ENCODE peak calls at places on chromosomes 16 and 17, in ten cellular contexts. Z, J, K, L, R, O, H, Q, X and F are unnamed samples.
A peak's percentile ranks its signal among the peaks of the same experiment; 100 is the strongest.

GRCh38 chr16:373848-374615 is 3.7 kb upstream of the MRPL28 start:
- DNase-seq in Z (no peak), J (no peak), K (no peak), L (no peak), R (no peak), O (no peak), H (no peak), Q (no peak), X (no peak), F (no peak)

GRCh38 chr17:28901866-28902818 is 737 bp downstream of the DHRS13 start:
- DNase-seq in Z (no peak), J (peak; percentile 68), K (peak; percentile 8), L (peak; percentile 26), R (peak; percentile 70), O (no peak), H (peak; percentile 7), Q (peak; percentile 68), X (peak; percentile 59), F (peak; percentile 67)

GRCh38 chr17:1590031-1590746 is 27.6 kb upstream of the PITPNA start:
- DNase-seq in Z (no peak), J (no peak), K (peak; percentile 88), L (no peak), R (peak; percentile 44), O (peak; percentile 45), H (no peak), Q (no peak), X (peak; percentile 91), F (peak; percentile 60)

GRCh38 chr16:66905633-66906539 is 12.8 kb downstream of the CDH16 start:
- DNase-seq in Z (peak; percentile 31), J (peak; percentile 95), K (no peak), L (no peak), R (peak; percentile 70), O (no peak), H (no peak), Q (peak; percentile 6), X (no peak), F (no peak)

GRCh38 chr16:24820522-24820921 is 25.2 kb upstream of the SLC5A11 start:
- DNase-seq in Z (no peak), J (no peak), K (no peak), L (no peak), R (no peak), O (no peak), H (no peak), Q (peak; percentile 21), X (peak; percentile 70), F (no peak)

GRCh38 chr17:41972571-41973411 is 6.2 kb downstream of the CNP start:
- DNase-seq in Z (no peak), J (no peak), K (no peak), L (peak; percentile 86), R (no peak), O (no peak), H (peak; percentile 34), Q (no peak), X (no peak), F (no peak)

GRCh38 chr17:27985306-27985705 is 57.2 kb upstream of the NLK start:
- DNase-seq in Z (no peak), J (no peak), K (no peak), L (no peak), R (no peak), O (no peak), H (no peak), Q (peak; percentile 73), X (no peak), F (no peak)

GRCh38 chr17:47844814-47845453 is 3.9 kb upstream of the SCRN2 start:
- DNase-seq in Z (no peak), J (no peak), K (no peak), L (no peak), R (no peak), O (no peak), H (no peak), Q (peak; percentile 38), X (peak; percentile 64), F (no peak)

GRCh38 chr16:4209657-4210056 is 32.2 kb downstream of the SRL start:
- DNase-seq in Z (no peak), J (no peak), K (no peak), L (no peak), R (no peak), O (no peak), H (no peak), Q (no peak), X (no peak), F (no peak)

GRCh38 chr16:4623593-4623992 is 1.0 kb upstream of the MGRN1 start:
- DNase-seq in Z (no peak), J (no peak), K (no peak), L (no peak), R (no peak), O (no peak), H (no peak), Q (no peak), X (no peak), F (no peak)

GRCh38 chr17:71964559-71964958 is 156.3 kb upstream of the SOX9 start:
- DNase-seq in Z (no peak), J (no peak), K (no peak), L (no peak), R (no peak), O (no peak), H (no peak), Q (no peak), X (no peak), F (no peak)

GRCh38 chr17:6456914-6457687 is 12.8 kb downstream of the PIMREG start:
- DNase-seq in Z (peak; percentile 23), J (peak; percentile 72), K (peak; percentile 63), L (no peak), R (no peak), O (no peak), H (no peak), Q (no peak), X (peak; percentile 81), F (no peak)

GRCh38 chr16:4200781-4201137 is 41.1 kb downstream of the SRL start:
- DNase-seq in Z (no peak), J (no peak), K (peak; percentile 48), L (no peak), R (no peak), O (no peak), H (no peak), Q (no peak), X (peak; percentile 24), F (no peak)

GRCh38 chr16:77298638-77299360 is 99.6 kb downstream of the SYCE1L start:
- DNase-seq in Z (no peak), J (no peak), K (peak; percentile 98), L (no peak), R (no peak), O (peak; percentile 89), H (no peak), Q (no peak), X (peak; percentile 95), F (no peak)

GRCh38 chr17:50365165-50365564 is 7.8 kb downstream of the MRPL27 start:
- DNase-seq in Z (no peak), J (no peak), K (no peak), L (no peak), R (no peak), O (no peak), H (no peak), Q (no peak), X (no peak), F (no peak)

GRCh38 chr16:11672206-11673090 is 4.2 kb downstream of the SNN start:
- DNase-seq in Z (peak; percentile 11), J (peak; percentile 51), K (no peak), L (no peak), R (no peak), O (no peak), H (no peak), Q (peak; percentile 45), X (no peak), F (no peak)

GRCh38 chr16:81251871-81252270 is 13.4 kb downstream of the BCO1 start:
- DNase-seq in Z (no peak), J (no peak), K (peak; percentile 81), L (no peak), R (no peak), O (no peak), H (no peak), Q (no peak), X (peak; percentile 14), F (no peak)

GRCh38 chr16:3036726-3037315 is at the start of gene BICDL2:
- DNase-seq in Z (no peak), J (no peak), K (no peak), L (no peak), R (no peak), O (no peak), H (no peak), Q (no peak), X (no peak), F (no peak)

GRCh38 chr17:19987897-19988296 is 10.3 kb upstream of the AKAP10 start:
- DNase-seq in Z (no peak), J (no peak), K (no peak), L (no peak), R (no peak), O (no peak), H (no peak), Q (no peak), X (no peak), F (no peak)